ENCODE peak calls at places on chromosomes 12 and 14, in five cellular contexts. L is GM20000, O is heart right ventricle, W is A673, D is SIG-M5. N is an unnamed sample.

GRCh38 chr12:27572486-27573255 is 48.7 kb downstream of the PPFIBP1 start:
- DNase-seq in D (no peak), O (no peak), W (no peak), L (no peak), N (no peak)

GRCh38 chr14:63893701-63894458 is 41.1 kb downstream of the SYNE2 start:
- DNase-seq in D (no peak), O (peak; percentile 44), L (no peak), W (no peak), N (no peak)

GRCh38 chr12:6820171-6820570 is 1.4 kb upstream of the GPR162 start:
- DNase-seq in W (no peak), L (no peak), D (no peak), O (no peak), N (no peak)

GRCh38 chr14:100826371-100827139 is 637 bp downstream of the MEG3 start:
- DNase-seq in L (no peak), W (no peak), D (no peak), O (no peak), N (no peak)

GRCh38 chr12:45415393-45415817 is 199.5 kb downstream of the ANO6 start:
- DNase-seq in D (peak; percentile 43), L (peak; percentile 56), O (peak; percentile 18), W (peak; percentile 72), N (peak; percentile 17)

GRCh38 chr12:92297405-92297804 is 151.8 kb upstream of the BTG1 start:
- DNase-seq in O (no peak), L (no peak), D (no peak), W (peak; percentile 29), N (no peak)

GRCh38 chr14:68374682-68375081 is 418.2 kb downstream of the ZFP36L1 start:
- DNase-seq in O (no peak), D (no peak), W (no peak), L (no peak), N (no peak)

GRCh38 chr12:128844031-128844635 is 9.1 kb upstream of the GLT1D1 start:
- DNase-seq in W (no peak), L (no peak), D (peak; percentile 15), O (no peak), N (no peak)

GRCh38 chr12:50734409-50735263 is 29.3 kb upstream of the ATF1 start:
- DNase-seq in D (no peak), W (peak; percentile 72), L (peak; percentile 29), O (no peak), N (no peak)

GRCh38 chr12:95949801-95950206 is 6.7 kb downstream of the AMDHD1 start:
- DNase-seq in L (no peak), D (no peak), W (no peak), O (no peak), N (no peak)

GRCh38 chr14:24237463-24237955 is 4.8 kb downstream of the GMPR2 start:
- DNase-seq in D (no peak), L (no peak), O (no peak), W (no peak), N (no peak)

GRCh38 chr12:131430158-131430772 is 280.6 kb upstream of the SFSWAP start:
- DNase-seq in O (no peak), L (no peak), D (no peak), W (no peak), N (no peak)

GRCh38 chr14:69842671-69843407 is 36.4 kb upstream of the SMOC1 start:
- DNase-seq in L (no peak), D (no peak), W (no peak), O (no peak), N (no peak)

GRCh38 chr14:34256223-34256622 is 205.8 kb downstream of the SPTSSA start:
- DNase-seq in O (no peak), D (no peak), W (no peak), L (no peak), N (no peak)

GRCh38 chr14:61213116-61213720 is 67.9 kb downstream of the TMEM30B start:
- DNase-seq in L (no peak), D (no peak), O (no peak), W (peak; percentile 73), N (no peak)

GRCh38 chr12:94372379-94372930 is 87.2 kb downstream of the CEP83 start:
- DNase-seq in W (no peak), L (peak; percentile 46), D (no peak), O (no peak), N (peak; percentile 24)

GRCh38 chr14:29927596-29928341 is at the start of gene PRKD1:
- DNase-seq in D (no peak), O (peak; percentile 76), L (peak; percentile 40), W (peak; percentile 78), N (no peak)

GRCh38 chr12:45349911-45350310 is 134.0 kb downstream of the ANO6 start:
- DNase-seq in L (no peak), O (no peak), D (no peak), W (peak; percentile 20), N (no peak)

GRCh38 chr12:42140901-42141300 is 3.8 kb downstream of the GXYLT1 start:
- DNase-seq in D (no peak), L (no peak), W (no peak), O (no peak), N (no peak)

GRCh38 chr12:70641691-70642090 is 4.5 kb upstream of the PTPRB start:
- DNase-seq in O (no peak), L (no peak), W (no peak), D (no peak), N (no peak)

GRCh38 chr14:61813101-61813596 is 50.9 kb downstream of the SNAPC1 start:
- DNase-seq in D (no peak), L (no peak), O (no peak), W (no peak), N (no peak)

GRCh38 chr12:105256921-105257320 is 20.9 kb upstream of the APPL2 start:
- DNase-seq in L (no peak), O (no peak), W (no peak), D (no peak), N (no peak)

GRCh38 chr12:51533799-51534198 is 57.2 kb upstream of the SCN8A start:
- DNase-seq in O (no peak), L (no peak), D (no peak), W (peak; percentile 11), N (no peak)

GRCh38 chr14:104240426-104241157 is 102.2 kb downstream of the KIF26A start:
- DNase-seq in O (no peak), D (no peak), L (no peak), W (no peak), N (no peak)